ENCODE peak calls at places on chromosomes 16 and 17, in five cellular contexts. U is aorta; Q is fibroblast of villous mesenchyme; C is CD8-positive, alpha-beta T cell; A is thoracic aorta. I is an unnamed sample.

GRCh38 chr16:27769561-27770222 is 219.7 kb downstream of the KATNIP start:
- DNase-seq in U (peak; percentile 78), Q (no peak), C (no peak), A (no peak), I (peak; percentile 59)

GRCh38 chr17:45836047-45837044 is 8.3 kb upstream of the SPPL2C start:
- DNase-seq in U (no peak), Q (no peak), C (no peak), A (no peak), I (no peak)

GRCh38 chr17:39739020-39739884 is 1.5 kb downstream of the GRB7 start:
- DNase-seq in U (no peak), Q (no peak), C (no peak), A (no peak), I (no peak)

GRCh38 chr17:77235370-77236080 is 94.8 kb downstream of the SEC14L1 start:
- DNase-seq in U (peak; percentile 82), Q (peak; percentile 95), C (no peak), A (no peak), I (peak; percentile 89)

GRCh38 chr17:76145231-76146052 is 4.4 kb upstream of the FOXJ1 start:
- DNase-seq in U (peak; percentile 74), Q (no peak), C (peak; percentile 43), A (no peak), I (no peak)

GRCh38 chr16:66099261-66099660 is 267.2 kb upstream of the CDH5 start:
- DNase-seq in U (no peak), Q (no peak), C (no peak), A (no peak), I (no peak)

GRCh38 chr16:66908116-66908515 is 10.6 kb downstream of the CDH16 start:
- DNase-seq in U (peak; percentile 25), Q (no peak), C (no peak), A (no peak), I (no peak)

GRCh38 chr17:79011451-79012147 is 2.0 kb upstream of the CANT1 start:
- DNase-seq in U (peak; percentile 13), Q (peak; percentile 67), C (no peak), A (no peak), I (peak; percentile 77)

GRCh38 chr17:353838-354234 is 1.2 kb upstream of the RPH3AL start:
- DNase-seq in U (no peak), Q (no peak), C (no peak), A (no peak), I (no peak)

GRCh38 chr16:53754938-53755910 is 51.3 kb downstream of the FTO start:
- DNase-seq in U (no peak), Q (peak; percentile 70), C (no peak), A (no peak), I (peak; percentile 71)

GRCh38 chr17:5283531-5284315 is 1.6 kb downstream of the RABEP1 start:
- DNase-seq in U (no peak), Q (no peak), C (no peak), A (no peak), I (peak; percentile 7)

GRCh38 chr17:41971721-41972523 is 5.3 kb downstream of the CNP start:
- DNase-seq in U (peak; percentile 51), Q (no peak), C (no peak), A (no peak), I (no peak)

GRCh38 chr17:18156171-18156975 is 27.3 kb upstream of the ALKBH5 start:
- DNase-seq in U (no peak), Q (no peak), C (no peak), A (no peak), I (no peak)

GRCh38 chr16:728131-728889 is 1.4 kb downstream of the HAGHL start:
- DNase-seq in U (peak; percentile 90), Q (peak; percentile 79), C (peak; percentile 42), A (no peak), I (peak; percentile 73)

GRCh38 chr16:24609740-24610420 is 70.5 kb downstream of the RBBP6 start:
- DNase-seq in U (peak; percentile 87), Q (peak; percentile 59), C (no peak), A (peak; percentile 39), I (peak; percentile 63)

GRCh38 chr17:21288581-21289017 is 4.1 kb downstream of the MAP2K3 start:
- DNase-seq in U (no peak), Q (no peak), C (no peak), A (no peak), I (no peak)

GRCh38 chr16:23826528-23827244 is 9.1 kb upstream of the PRKCB start:
- DNase-seq in U (no peak), Q (no peak), C (no peak), A (no peak), I (no peak)

GRCh38 chr17:5481451-5481850 is 4.5 kb downstream of the DERL2 start:
- DNase-seq in U (no peak), Q (no peak), C (no peak), A (no peak), I (no peak)

GRCh38 chr17:732788-733720 is 658 bp downstream of the TLCD3A start:
- DNase-seq in U (peak; percentile 84), Q (peak; percentile 26), C (no peak), A (no peak), I (peak; percentile 20)

GRCh38 chr17:4365628-4366311 is 705 bp downstream of the UBE2G1 start:
- DNase-seq in U (peak; percentile 84), Q (no peak), C (peak; percentile 25), A (no peak), I (no peak)

GRCh38 chr16:57893559-57894389 is 77.2 kb downstream of the CNGB1 start:
- DNase-seq in U (no peak), Q (peak; percentile 74), C (no peak), A (no peak), I (peak; percentile 97)

GRCh38 chr16:12901597-12902436 is at the start of gene SHISA9:
- DNase-seq in U (peak; percentile 74), Q (no peak), C (no peak), A (no peak), I (no peak)

GRCh38 chr17:57311281-57312216 is 55.2 kb downstream of the MSI2 start:
- DNase-seq in U (no peak), Q (no peak), C (no peak), A (no peak), I (no peak)

GRCh38 chr16:28267356-28267755 is 25.0 kb upstream of the SBK1 start:
- DNase-seq in U (no peak), Q (no peak), C (no peak), A (no peak), I (no peak)

GRCh38 chr17:67068999-67069398 is 24.6 kb downstream of the CACNG1 start:
- DNase-seq in U (no peak), Q (no peak), C (no peak), A (no peak), I (no peak)

GRCh38 chr17:18323007-18323406 is 7.9 kb downstream of the SMCR8 start:
- DNase-seq in U (peak; percentile 24), Q (no peak), C (no peak), A (no peak), I (no peak)

GRCh38 chr17:79747508-79748295 is 17.0 kb downstream of the ENPP7 start:
- DNase-seq in U (no peak), Q (no peak), C (no peak), A (no peak), I (no peak)

DNA sequence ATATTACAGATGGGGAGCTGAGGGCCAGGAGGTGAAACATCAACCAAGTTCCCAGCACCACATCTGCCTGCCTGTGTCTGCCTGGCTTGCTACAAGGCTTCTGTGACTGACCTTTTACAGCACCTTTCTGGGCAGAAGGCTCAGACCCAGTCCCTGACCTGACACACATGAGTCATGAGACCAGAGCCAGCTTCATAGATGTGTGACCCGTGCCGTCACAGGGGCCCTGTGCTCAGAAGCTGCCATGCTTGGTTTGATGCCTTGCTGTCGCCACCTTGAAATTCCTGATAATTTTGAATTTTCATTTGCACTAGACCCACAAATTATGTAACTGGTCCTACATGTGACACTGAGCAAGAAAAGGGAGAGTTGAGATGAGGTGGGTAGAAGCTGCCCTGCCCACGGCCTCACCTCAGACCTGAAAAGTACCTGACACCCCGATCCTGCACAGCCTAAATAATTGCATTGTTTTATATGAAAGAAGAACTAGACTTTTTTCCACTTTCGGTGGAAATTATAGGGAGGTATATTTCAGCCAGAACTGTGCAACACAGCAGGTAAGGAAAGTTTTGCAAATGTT is 13.3 kb upstream of the PECAM1 start:
- DNase-seq in U (no peak), Q (no peak), C (no peak), A (no peak), I (no peak)
- H3K4me3 ChIP-seq in U (no peak overlapping the region), Q (no peak overlapping the region), C (no peak overlapping the region), A (no peak overlapping the region), I (no peak overlapping the region)

GRCh38 chr17:82689077-82689476 is 9.4 kb downstream of the RAB40B start:
- DNase-seq in U (no peak), Q (no peak), C (no peak), A (no peak), I (no peak)
- H3K4me3 ChIP-seq in U (no peak overlapping the region), Q (no peak overlapping the region), C (no peak overlapping the region), A (no peak overlapping the region), I (no peak overlapping the region)

DNA sequence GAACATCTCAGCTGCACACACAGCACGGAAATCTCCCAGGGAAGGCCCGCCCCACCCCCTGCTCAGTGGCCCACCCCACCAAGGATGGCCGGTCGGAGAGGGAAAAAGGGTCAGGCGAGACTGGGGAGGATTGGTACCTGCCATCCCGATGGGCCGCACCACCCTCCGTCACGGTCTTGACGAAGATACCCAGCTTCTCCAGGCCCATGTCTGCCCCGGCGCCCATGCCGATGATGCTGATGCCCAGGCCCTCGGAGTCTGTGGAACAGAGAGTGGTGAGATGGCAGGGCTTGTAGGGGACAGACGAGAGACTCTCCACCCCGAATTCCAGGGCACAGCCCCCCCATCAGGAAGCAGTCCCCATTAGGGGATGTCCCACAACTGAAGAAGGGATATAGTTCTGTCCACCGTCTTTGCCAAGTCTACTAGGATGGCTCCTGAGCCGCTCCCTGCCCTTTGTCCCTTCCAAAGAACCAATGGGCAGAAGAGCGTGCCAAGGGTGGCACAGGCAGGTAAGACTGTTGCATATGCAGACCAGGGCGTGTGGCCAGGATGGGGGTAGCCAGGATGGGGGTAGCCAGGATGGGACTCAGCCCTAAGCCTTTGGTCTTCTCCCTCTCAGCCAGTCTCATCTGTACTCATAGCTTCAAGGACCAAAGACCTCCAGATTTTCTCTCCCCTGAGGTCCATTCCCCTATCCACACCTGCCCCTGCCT is 6.9 kb downstream of the PPP1R9B start:
- DNase-seq in U (no peak), Q (no peak), C (no peak), A (no peak), I (no peak)
- H3K4me3 ChIP-seq in U (no peak overlapping the region), Q (no peak overlapping the region), C (no peak overlapping the region), A (no peak overlapping the region), I (no peak overlapping the region)

GRCh38 chr17:16258916-16259315 is 41.9 kb downstream of the PIGL start:
- DNase-seq in U (no peak), Q (peak; percentile 84), C (no peak), A (no peak), I (peak; percentile 45)

GRCh38 chr17:16251556-16251955 is 34.5 kb downstream of the PIGL start:
- DNase-seq in U (no peak), Q (no peak), C (no peak), A (no peak), I (no peak)

GRCh38 chr17:16251043-16251442 is 34.0 kb downstream of the PIGL start:
- DNase-seq in U (no peak), Q (no peak), C (no peak), A (no peak), I (no peak)

GRCh38 chr17:16259926-16260325 is 42.9 kb downstream of the PIGL start:
- DNase-seq in U (no peak), Q (no peak), C (no peak), A (no peak), I (no peak)

DNA sequence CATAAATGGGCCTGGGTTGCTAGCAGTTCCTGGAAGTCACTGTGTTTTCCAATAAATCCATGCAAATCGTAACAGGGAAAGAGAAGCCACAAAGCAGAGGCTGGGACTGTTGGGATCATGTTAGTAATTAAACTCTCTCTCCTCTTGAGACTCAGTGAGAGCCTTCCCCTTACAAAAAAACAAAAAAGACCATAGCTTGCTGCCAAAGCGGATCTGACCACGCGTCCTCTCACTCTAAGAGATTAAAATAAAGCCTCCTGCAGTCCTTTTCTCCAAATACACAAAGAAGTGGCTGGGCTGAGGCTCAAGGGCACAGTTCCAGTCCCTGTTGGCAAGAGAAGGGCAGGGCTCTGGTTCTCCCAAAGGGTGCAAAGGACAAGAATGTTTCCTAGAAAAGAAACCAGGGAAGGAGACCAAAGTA is 38.5 kb downstream of the PIGL start:
- DNase-seq in U (peak; percentile 82), Q (peak; percentile 50), C (no peak), A (peak; percentile 15), I (peak; percentile 63)
- H3K4me3 ChIP-seq in U (no peak overlapping the region), Q (peak overlapping the region; percentile 7), C (no peak overlapping the region), A (peak overlapping the region; percentile 39), I (peak overlapping the region; percentile 18)

I was measured in fibroblast of pulmonary artery.